ENCODE peak calls at places on chromosomes 7 and 10, in ten cellular contexts. L is upper lobe of left lung; C is AG04450; K is left ventricle myocardium inferior; F is prostate gland; Q is glutamatergic neuron; V is heart right ventricle; M is GM12878; X is GM20000; D is CD4-positive, alpha-beta T cell. N is an unnamed sample.

GRCh38 chr10:27479016-27479415 is 25.1 kb upstream of the RAB18 start:
- DNase-seq in M (no peak), V (no peak), L (no peak), X (no peak), D (no peak), Q (no peak), K (no peak), C (no peak), F (no peak), N (no peak)

GRCh38 chr7:79564123-79564522 is 110.7 kb upstream of the MAGI2 start:
- DNase-seq in V (no peak), D (no peak), C (no peak), Q (no peak), F (no peak), M (no peak), K (no peak), L (no peak), X (no peak), N (no peak)

GRCh38 chr7:12403287-12404181 is at the start of gene VWDE:
- DNase-seq in C (no peak), D (peak), L (peak), V (peak), K (no peak), X (peak), F (peak), Q (peak), M (no peak), N (peak)

GRCh38 chr10:106960812-106961211 is 203.7 kb downstream of the SORCS1 start:
- DNase-seq in M (no peak), C (no peak), D (no peak), X (no peak), F (no peak), V (no peak), L (no peak), Q (no peak), K (no peak), N (no peak)

GRCh38 chr10:82683989-82684388 is 809.0 kb downstream of the NRG3 start:
- DNase-seq in L (no peak), D (no peak), K (no peak), Q (no peak), C (no peak), V (no peak), X (no peak), F (no peak), M (no peak), N (no peak)

GRCh38 chr10:132168571-132169030 is 18.1 kb upstream of the DPYSL4 start:
- DNase-seq in L (no peak), D (no peak), V (peak), M (no peak), Q (peak), F (no peak), C (no peak), X (no peak), K (no peak), N (no peak)

GRCh38 chr7:120805636-120806388 is 52.1 kb downstream of the TSPAN12 start:
- DNase-seq in X (peak), D (peak), F (peak), L (no peak), K (no peak), M (peak), V (no peak), C (no peak), Q (peak), N (peak)

GRCh38 chr7:105269397-105269796 is 119.3 kb downstream of the SRPK2 start:
- DNase-seq in Q (no peak), D (no peak), L (no peak), V (no peak), C (no peak), M (no peak), K (no peak), F (no peak), X (no peak), N (no peak)

GRCh38 chr7:13032524-13032923 is 345.1 kb downstream of the ARL4A start:
- DNase-seq in K (no peak), F (no peak), M (no peak), L (no peak), X (no peak), Q (no peak), V (no peak), D (no peak), C (no peak), N (no peak)

GRCh38 chr7:28225581-28225980 is 45.0 kb upstream of the JAZF1 start:
- DNase-seq in D (no peak), F (no peak), C (no peak), Q (no peak), K (no peak), L (no peak), X (no peak), V (no peak), M (no peak), N (no peak)

GRCh38 chr10:74056081-74056818 is 58.3 kb downstream of the VCL start:
- DNase-seq in K (no peak), X (peak), M (peak), L (no peak), Q (no peak), F (no peak), C (peak), V (no peak), D (no peak), N (peak)

GRCh38 chr7:126727930-126728331 is 524.8 kb downstream of the GRM8 start:
- DNase-seq in X (no peak), F (no peak), M (no peak), L (no peak), D (no peak), V (no peak), K (no peak), Q (no peak), C (no peak), N (no peak)

GRCh38 chr7:151233111-151233701 is 923 bp downstream of the CHPF2 start:
- DNase-seq in K (no peak), L (no peak), Q (peak), C (peak), V (no peak), D (peak), M (no peak), F (peak), X (peak), N (peak)

GRCh38 chr7:46934198-46934825 is 647.6 kb downstream of the TNS3 start:
- DNase-seq in F (no peak), L (no peak), V (no peak), X (no peak), Q (no peak), D (no peak), C (peak), K (no peak), M (no peak), N (no peak)

GRCh38 chr10:23399701-23400144 is 39.2 kb upstream of the OTUD1 start:
- DNase-seq in F (no peak), L (no peak), C (peak), V (peak), X (no peak), D (no peak), K (peak), M (no peak), Q (no peak), N (no peak)

GRCh38 chr7:130366561-130366960 is 13.7 kb upstream of the CPA1 start:
- DNase-seq in D (no peak), Q (no peak), F (no peak), X (no peak), M (no peak), C (no peak), K (no peak), L (no peak), V (no peak), N (no peak)

GRCh38 chr7:20141666-20142065 is 75.5 kb downstream of the MACC1 start:
- DNase-seq in M (no peak), D (no peak), K (no peak), C (no peak), L (no peak), V (no peak), F (no peak), Q (no peak), X (peak), N (no peak)

GRCh38 chr10:95552680-95553342 is 8.4 kb downstream of the SORBS1 start:
- DNase-seq in F (no peak), K (no peak), M (no peak), V (no peak), Q (no peak), D (no peak), X (no peak), C (no peak), L (no peak), N (no peak)

GRCh38 chr10:105969884-105970377 is 1194.6 kb downstream of the SORCS1 start:
- DNase-seq in X (no peak), V (no peak), D (no peak), M (no peak), C (no peak), L (no peak), Q (no peak), F (no peak), K (no peak), N (no peak)

GRCh38 chr7:2585446-2585845 is 26.7 kb downstream of the IQCE start:
- DNase-seq in V (no peak), C (no peak), M (no peak), D (no peak), X (no peak), Q (no peak), L (no peak), F (no peak), K (no peak), N (no peak)

GRCh38 chr7:82506702-82507101 is 63.1 kb upstream of the CACNA2D1 start:
- DNase-seq in D (no peak), L (peak), X (no peak), M (no peak), F (peak), C (peak), K (no peak), Q (no peak), V (peak), N (no peak)

GRCh38 chr7:66355762-66356161 is 150.6 kb downstream of the TPST1 start:
- DNase-seq in Q (no peak), X (no peak), K (no peak), C (no peak), M (no peak), L (no peak), F (no peak), D (no peak), V (no peak), N (no peak)

GRCh38 chr7:151173386-151174245 is 6.1 kb upstream of the GBX1 start:
- DNase-seq in Q (no peak), F (no peak), V (no peak), M (no peak), L (peak), K (no peak), C (no peak), X (no peak), D (no peak), N (no peak)

GRCh38 chr7:129530881-129531391 is 28.6 kb downstream of the SMKR1 start:
- DNase-seq in F (no peak), X (no peak), V (no peak), D (no peak), C (peak), L (no peak), K (no peak), Q (no peak), M (no peak), N (no peak)

GRCh38 chr7:80027616-80028173 is 106.9 kb upstream of the GNAI1 start:
- DNase-seq in M (no peak), C (no peak), K (no peak), F (no peak), X (no peak), D (no peak), Q (no peak), V (no peak), L (no peak), N (no peak)

GRCh38 chr10:101238732-101239105 is 9.5 kb upstream of the LBX1 start:
- DNase-seq in M (no peak), F (no peak), D (no peak), V (no peak), L (peak), Q (peak), X (no peak), C (no peak), K (no peak), N (no peak)

GRCh38 chr10:58322072-58322834 is 12.6 kb upstream of the UBE2D1 start:
- DNase-seq in X (no peak), K (no peak), D (no peak), L (no peak), Q (no peak), F (no peak), M (no peak), V (no peak), C (no peak), N (no peak)

GRCh38 chr7:139359366-139360209 is at the start of gene LUC7L2:
- DNase-seq in V (peak), K (peak), L (peak), M (peak), X (peak), F (peak), Q (peak), C (peak), D (peak), N (peak)
- TF ChIP-seq CTCF in V (no peak), K (no peak), L (peak), M (peak), X (no peak), F (peak), Q (no peak), C (no peak), D (no peak), N (no peak)

GRCh38 chr7:30396379-30396778 is 82.2 kb downstream of the NOD1 start:
- DNase-seq in Q (no peak), D (no peak), M (no peak), K (no peak), C (no peak), F (no peak), V (no peak), L (no peak), X (no peak), N (no peak)
- TF ChIP-seq CTCF in Q (no peak), D (no peak), M (peak), K (peak), C (peak), F (no peak), V (peak), L (no peak), X (no peak), N (no peak)

GRCh38 chr7:152463714-152464311 is 28.0 kb upstream of the KMT2C start:
- DNase-seq in M (peak), Q (peak), D (peak), C (peak), K (peak), V (peak), F (peak), X (peak), L (peak), N (peak)

GRCh38 chr7:152467225-152467624 is 31.4 kb upstream of the KMT2C start:
- DNase-seq in Q (no peak), C (no peak), L (no peak), X (no peak), K (no peak), V (no peak), D (no peak), F (no peak), M (no peak), N (no peak)

GRCh38 chr7:152465118-152465387 is 29.2 kb upstream of the KMT2C start:
- DNase-seq in M (no peak), C (no peak), D (no peak), K (no peak), F (no peak), V (no peak), Q (no peak), L (no peak), X (no peak), N (no peak)

GRCh38 chr7:152462995-152463713 is 27.4 kb upstream of the KMT2C start:
- DNase-seq in L (no peak), X (no peak), M (no peak), K (no peak), C (peak), Q (no peak), F (no peak), D (no peak), V (no peak), N (no peak)

DNA sequence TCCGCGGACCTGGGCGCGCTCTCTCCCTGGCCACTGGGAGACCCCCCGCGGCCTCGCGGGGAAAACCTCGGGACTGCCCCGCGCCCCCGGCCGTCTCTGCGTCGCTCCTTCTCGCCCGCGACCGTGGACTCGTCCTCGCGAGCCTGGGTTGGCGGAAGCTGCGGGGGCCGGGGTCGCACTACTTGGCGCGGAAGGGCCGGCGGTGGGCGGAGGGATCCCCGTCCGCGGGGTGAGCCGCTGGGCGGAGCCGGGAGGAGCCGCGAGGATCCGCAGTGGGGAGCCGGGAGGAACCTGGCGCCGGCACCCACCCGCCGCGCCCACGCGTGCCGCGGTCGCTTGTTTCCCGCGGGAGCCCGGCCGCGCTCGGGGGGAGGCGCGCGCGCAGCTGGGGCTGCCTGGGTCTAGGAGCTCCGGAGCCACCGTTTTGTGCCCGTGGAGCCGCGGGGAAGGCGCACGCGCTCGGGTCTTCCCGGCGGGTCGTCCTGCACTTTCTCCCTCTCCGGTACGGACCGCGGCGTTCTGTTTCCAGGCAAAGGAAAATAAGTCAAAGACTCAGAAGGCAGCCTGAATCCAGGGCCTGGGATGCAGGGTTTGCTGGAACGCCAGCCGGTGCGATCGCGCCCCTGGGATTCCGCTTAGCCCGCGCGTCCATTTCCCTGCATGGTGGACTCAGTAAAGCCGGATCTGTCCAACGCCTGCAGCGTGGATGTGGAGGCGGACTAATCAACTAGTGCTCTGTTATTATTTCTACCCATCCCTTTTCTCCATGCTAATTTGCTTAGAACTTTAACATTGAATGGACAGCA is 28.7 kb upstream of the KMT2C start:
- DNase-seq in K (peak), D (peak), M (no peak), C (peak), V (peak), X (peak), Q (peak), F (peak), L (peak), N (peak)
- TF ChIP-seq CTCF in K (no peak), D (no peak), M (no peak), C (no peak), V (no peak), X (no peak), Q (no peak), F (no peak), L (no peak), N (no peak)

GRCh38 chr10:114239117-114239993 is at the start of gene VWA2:
- DNase-seq in C (no peak), F (peak), L (peak), K (peak), X (no peak), M (no peak), D (no peak), Q (peak), V (peak), N (peak)
- TF ChIP-seq CTCF in C (no peak), F (peak), L (peak), K (peak), X (peak), M (peak), D (no peak), Q (no peak), V (peak), N (peak)

GRCh38 chr7:7640221-7641128 is at the start of gene UMAD1:
- DNase-seq in K (peak), X (peak), D (peak), M (peak), Q (peak), C (peak), L (peak), V (peak), F (peak), N (peak)
- TF ChIP-seq CTCF in K (no peak), X (no peak), D (no peak), M (no peak), Q (no peak), C (no peak), L (no peak), V (no peak), F (no peak), N (no peak)

GRCh38 chr7:111312966-111313365 is 222.0 kb downstream of the LRRN3 start:
- DNase-seq in F (no peak), K (no peak), V (no peak), Q (no peak), D (no peak), X (no peak), M (no peak), L (no peak), C (no peak), N (no peak)
- TF ChIP-seq CTCF in F (no peak), K (no peak), V (no peak), Q (no peak), D (no peak), X (no peak), M (no peak), L (no peak), C (no peak), N (peak)